ENCODE peak calls at places on chromosome 12, in four cellular contexts. U is HFF-Myc, A is H9, I is LoVo. X is an unnamed sample.

GRCh38 chr12:27257104-27257848 is 13.2 kb downstream of the STK38L start:
- DNase-seq in U (no peak), I (no peak), A (no peak), X (no peak)

GRCh38 chr12:108720757-108721514 is 10.4 kb downstream of the CORO1C start:
- DNase-seq in A (no peak), I (no peak), U (no peak), X (no peak)

GRCh38 chr12:32273712-32274111 is 125.6 kb upstream of the FGD4 start:
- DNase-seq in I (no peak), A (peak), U (no peak), X (peak)

GRCh38 chr12:97940629-97941028 is 478.0 kb downstream of the RMST start:
- DNase-seq in I (no peak), U (no peak), A (no peak), X (no peak)

GRCh38 chr12:88471641-88472040 is 108.6 kb downstream of the KITLG start:
- DNase-seq in A (no peak), I (no peak), U (peak), X (no peak)

GRCh38 chr12:28652239-28652638 is 462.0 kb downstream of the CCDC91 start:
- DNase-seq in U (no peak), A (no peak), I (no peak), X (no peak)

GRCh38 chr12:113056631-113057488 is at the start of gene DTX1:
- DNase-seq in I (no peak), A (no peak), U (no peak), X (no peak)

GRCh38 chr12:9340422-9341259 is 132.4 kb upstream of the PZP start:
- DNase-seq in I (no peak), A (no peak), U (peak), X (no peak)

GRCh38 chr12:79692249-79692619 is 1.5 kb upstream of the PAWR start:
- DNase-seq in I (no peak), A (no peak), U (no peak), X (no peak)

X was measured in right lobe of liver.